ENCODE peak calls at places on chromosomes 7 and 10, in four cellular contexts. U, V, M and I are unnamed samples.
A peak's percentile ranks its signal among the peaks of the same experiment; 100 is the strongest.

GRCh38 chr10:43971981-43972380 is 323.3 kb upstream of the ZNF32 start:
- DNase-seq in U (no peak), V (no peak), M (no peak), I (no peak)

GRCh38 chr7:8922726-8923125 is 489.3 kb downstream of the NXPH1 start:
- DNase-seq in V (no peak), M (no peak), U (no peak), I (no peak)

GRCh38 chr10:17430647-17431355 is 23.6 kb downstream of the ST8SIA6 start:
- DNase-seq in U (peak; percentile 54), V (peak; percentile 51), M (peak; percentile 30), I (peak; percentile 71)

GRCh38 chr10:60731134-60731883 is 47.0 kb upstream of the CDK1 start:
- DNase-seq in V (no peak), M (no peak), U (no peak), I (no peak)

GRCh38 chr7:101586971-101587370 is 42.1 kb downstream of the MYL10 start:
- DNase-seq in V (no peak), U (no peak), M (no peak), I (no peak)

GRCh38 chr10:16777473-16778370 is 39.5 kb downstream of the RSU1 start:
- DNase-seq in U (peak; percentile 19), V (peak; percentile 64), M (peak; percentile 50), I (peak; percentile 25)

GRCh38 chr7:73712773-73713172 is 6.7 kb downstream of the STX1A start:
- DNase-seq in M (no peak), V (no peak), U (no peak), I (no peak)

GRCh38 chr7:123198111-123198510 is 1.7 kb downstream of the SLC13A1 start:
- DNase-seq in V (no peak), U (no peak), M (no peak), I (no peak)

GRCh38 chr7:132125096-132125495 is 451.2 kb downstream of the PLXNA4 start:
- DNase-seq in V (no peak), M (no peak), U (no peak), I (no peak)

GRCh38 chr7:92177362-92177761 is 1.6 kb downstream of the LRRD1 start:
- DNase-seq in M (no peak), U (no peak), V (no peak), I (no peak)

GRCh38 chr7:133061357-133061756 is 20.5 kb downstream of the CHCHD3 start:
- DNase-seq in V (no peak), M (no peak), U (no peak), I (no peak)

GRCh38 chr7:134186801-134187200 is 59.7 kb downstream of the LRGUK start:
- DNase-seq in V (no peak), U (no peak), M (no peak), I (no peak)

GRCh38 chr7:22561356-22561755 is 61.4 kb upstream of the STEAP1B start:
- DNase-seq in M (peak; percentile 72), U (no peak), V (no peak), I (peak; percentile 78)

GRCh38 chr10:100562008-100562672 is 26.4 kb downstream of the HIF1AN start:
- DNase-seq in M (peak; percentile 32), V (peak; percentile 73), U (peak; percentile 74), I (peak; percentile 30)

GRCh38 chr7:82017334-82017943 is 247.6 kb upstream of the HGF start:
- DNase-seq in V (no peak), M (peak; percentile 9), U (peak; percentile 24), I (peak; percentile 38)

GRCh38 chr7:49295136-49295535 is 370.8 kb downstream of the CDC14C start:
- DNase-seq in M (no peak), V (no peak), U (no peak), I (no peak)

GRCh38 chr7:47528471-47528870 is 53.4 kb downstream of the TNS3 start:
- DNase-seq in M (no peak), V (no peak), U (no peak), I (no peak)

GRCh38 chr10:84138478-84139125 is 707 bp upstream of the GHITM start:
- DNase-seq in U (no peak), M (no peak), V (peak; percentile 55), I (peak; percentile 50)

GRCh38 chr7:128041203-128041602 is 10.0 kb upstream of the LRRC4 start:
- DNase-seq in U (no peak), M (no peak), V (no peak), I (no peak)

GRCh38 chr7:44854644-44855364 is 6.9 kb upstream of the H2AZ2 start:
- DNase-seq in V (no peak), U (no peak), M (no peak), I (no peak)

GRCh38 chr7:134140889-134141867 is 14.0 kb downstream of the LRGUK start:
- DNase-seq in M (peak; percentile 34), V (peak; percentile 90), U (peak; percentile 15), I (peak; percentile 64)

GRCh38 chr10:63197304-63198092 is 64.4 kb downstream of the NRBF2 start:
- DNase-seq in V (no peak), M (no peak), U (no peak), I (no peak)

GRCh38 chr10:69096045-69096444 is 8.1 kb downstream of the SRGN start:
- DNase-seq in V (no peak), M (no peak), U (no peak), I (no peak)

GRCh38 chr7:27647052-27647451 is 15.6 kb downstream of the HIBADH start:
- DNase-seq in U (peak; percentile 47), M (no peak), V (no peak), I (no peak)

GRCh38 chr10:44567471-44567870 is 182.6 kb upstream of the CXCL12 start:
- DNase-seq in V (no peak), U (no peak), M (no peak), I (no peak)

GRCh38 chr7:138872576-138872975 is 74.6 kb upstream of the ATP6V0A4 start:
- DNase-seq in V (no peak), M (no peak), U (peak; percentile 52), I (no peak)

GRCh38 chr7:87223666-87224065 is 4.1 kb upstream of the TMEM243 start:
- DNase-seq in V (no peak), U (no peak), M (no peak), I (no peak)

GRCh38 chr10:71260622-71261325 is 48.4 kb downstream of the UNC5B start:
- DNase-seq in M (no peak), U (peak; percentile 47), V (no peak), I (no peak)

GRCh38 chr10:103278862-103279298 is 1.9 kb downstream of the INA start:
- DNase-seq in U (no peak), V (peak; percentile 32), M (no peak), I (no peak)

GRCh38 chr10:25552283-25552919 is 377.6 kb downstream of the GPR158 start:
- DNase-seq in M (no peak), U (no peak), V (no peak), I (no peak)

GRCh38 chr10:61793760-61794713 is 107.5 kb upstream of the ARID5B start:
- DNase-seq in V (no peak), M (no peak), U (no peak), I (no peak)

GRCh38 chr7:134737561-134738353 is 41.7 kb upstream of the CALD1 start:
- DNase-seq in V (no peak), U (no peak), M (no peak), I (no peak)

GRCh38 chr10:35346248-35346647 is 9.9 kb downstream of the CCNY start:
- DNase-seq in M (no peak), U (no peak), V (no peak), I (no peak)

GRCh38 chr10:131678171-131678570 is 222.6 kb upstream of the PPP2R2D start:
- DNase-seq in U (no peak), V (no peak), M (no peak), I (no peak)

GRCh38 chr7:123635551-123636359 is 19.9 kb upstream of the LMOD2 start:
- DNase-seq in V (peak; percentile 42), U (no peak), M (peak; percentile 5), I (no peak)

GRCh38 chr7:150323682-150324365 is 479 bp upstream of the ACTR3C start:
- DNase-seq in U (no peak), V (peak; percentile 37), M (no peak), I (no peak)

GRCh38 chr7:150322114-150322832 is 882 bp upstream of the LRRC61 start:
- DNase-seq in U (no peak), M (peak; percentile 29), V (peak; percentile 22), I (no peak)

GRCh38 chr7:150321788-150322113 is 1.4 kb upstream of the LRRC61 start:
- DNase-seq in V (no peak), U (no peak), M (no peak), I (no peak)

GRCh38 chr7:150324366-150324961 is 1.1 kb upstream of the ACTR3C start:
- DNase-seq in U (no peak), V (peak; percentile 50), M (peak; percentile 27), I (no peak)

DNA sequence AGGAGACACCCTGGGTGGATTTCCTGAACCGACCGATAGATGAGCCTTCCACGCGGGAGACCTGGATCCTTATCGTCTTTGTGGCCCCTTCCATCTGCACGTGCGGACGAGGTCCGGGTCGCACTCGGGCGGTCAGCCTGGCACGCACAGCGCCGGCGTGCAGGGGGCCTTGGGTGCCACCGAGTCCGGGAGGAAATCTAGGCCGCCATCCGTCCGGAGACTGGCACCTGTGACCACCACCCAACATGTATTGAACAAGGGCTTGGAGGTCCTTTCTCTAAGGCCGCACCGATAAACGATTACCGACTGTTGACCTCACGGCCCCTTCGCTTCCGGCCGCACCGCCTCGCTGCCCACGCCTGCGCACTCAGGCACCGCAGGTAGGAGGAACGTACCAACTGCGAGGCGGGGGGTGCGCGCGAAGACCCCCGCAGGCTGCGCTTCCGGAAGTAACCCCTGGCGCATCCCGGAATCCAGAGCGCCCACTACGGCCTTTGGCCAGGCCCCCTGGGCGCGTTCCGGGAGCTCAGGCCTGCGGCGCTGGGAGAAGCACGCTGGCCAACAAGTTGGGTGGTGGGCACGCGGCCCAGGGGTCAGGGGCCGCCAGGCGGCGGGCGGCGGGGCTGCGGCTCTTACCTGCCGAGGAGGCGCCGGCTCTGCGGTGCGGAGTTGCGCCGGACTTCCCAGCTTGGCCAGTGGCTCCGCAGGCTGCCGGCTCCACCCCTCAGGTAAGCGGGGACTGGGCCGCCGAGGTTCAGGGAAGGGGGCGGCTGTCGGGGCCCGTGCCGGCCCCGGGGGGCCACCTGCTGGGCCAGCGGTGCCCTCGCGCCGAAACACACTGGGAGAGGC is at the start of the genes ACTR3C and LRRC61:
- DNase-seq in U (no peak), M (peak; percentile 74), V (peak; percentile 97), I (no peak)
- TF ChIP-seq TCF7L2 in U (peak; percentile 34), M (no peak), V (peak; percentile 86), I (peak; percentile 30)

GRCh38 chr7:116653204-116653603 is 18.8 kb upstream of the MET start:
- DNase-seq in M (no peak), V (no peak), U (peak; percentile 49), I (no peak)
- TF ChIP-seq TCF7L2 in M (no peak), V (no peak), U (no peak), I (no peak)

DNA sequence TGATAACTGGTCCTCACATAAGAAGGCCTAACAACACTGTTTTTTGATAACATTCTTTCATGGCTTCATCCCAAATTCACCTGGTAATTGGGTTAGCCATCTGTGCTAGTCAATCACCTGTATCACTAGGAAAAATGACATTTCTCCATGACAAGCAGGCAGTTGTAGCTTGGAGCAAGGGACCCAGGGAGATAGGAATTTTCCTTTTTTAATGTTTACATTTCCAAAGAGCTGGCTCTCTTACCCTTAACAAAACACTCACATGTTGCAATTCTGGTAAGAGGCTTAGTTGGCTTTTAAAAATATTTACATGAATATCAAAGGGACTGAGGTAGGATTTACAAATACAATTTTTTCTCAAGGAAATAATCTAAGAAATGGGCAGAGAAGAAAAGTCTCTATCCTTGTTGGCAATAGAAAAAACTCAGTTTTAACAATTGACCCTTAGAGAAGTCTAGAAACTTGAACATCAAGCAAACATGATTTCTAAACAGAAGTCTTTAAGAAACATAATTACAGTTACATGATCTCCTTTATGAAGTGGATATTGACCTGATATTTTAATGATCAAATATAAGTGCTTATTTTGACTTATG is 16.1 kb upstream of the AKR1C1 start:
- DNase-seq in M (peak; percentile 92), U (no peak), V (no peak), I (no peak)
- TF ChIP-seq TCF7L2 in M (no peak), U (no peak), V (no peak), I (no peak)

GRCh38 chr7:17502209-17502810 is 203.9 kb downstream of the AHR start:
- DNase-seq in U (no peak), V (no peak), M (no peak), I (no peak)
- TF ChIP-seq TCF7L2 in U (no peak), V (no peak), M (no peak), I (no peak)